ENCODE peak calls at places on chromosomes 5 and 9, in four cellular contexts. O is GM23338, T is Peyer's patch, A is mesendoderm. B is an unnamed sample.

GRCh38 chr5:56359809-56360685 is 126.9 kb upstream of the ANKRD55 start:
- DNase-seq in O (no peak), T (no peak), A (no peak), B (no peak)

GRCh38 chr5:51033215-51033614 is 350.0 kb upstream of the ISL1 start:
- DNase-seq in O (no peak), T (no peak), A (no peak), B (no peak)

GRCh38 chr5:123874600-123875201 is 362.7 kb downstream of the CSNK1G3 start:
- DNase-seq in O (peak; percentile 21), T (no peak), A (peak; percentile 80), B (no peak)

GRCh38 chr5:120684213-120684612 is 220.1 kb downstream of the PRR16 start:
- DNase-seq in O (no peak), T (no peak), A (no peak), B (no peak)

GRCh38 chr9:19146441-19146840 is 19.1 kb upstream of the PLIN2 start:
- DNase-seq in O (no peak), T (no peak), A (no peak), B (no peak)

GRCh38 chr9:77906991-77907390 is 124.6 kb downstream of the GNAQ start:
- DNase-seq in O (no peak), T (no peak), A (no peak), B (no peak)

GRCh38 chr9:130026583-130027427 is 16.2 kb downstream of the FNBP1 start:
- DNase-seq in O (no peak), T (no peak), A (no peak), B (no peak)

GRCh38 chr5:31161772-31162171 is 31.7 kb upstream of the CDH6 start:
- DNase-seq in O (peak; percentile 52), T (no peak), A (peak; percentile 73), B (no peak)

GRCh38 chr5:111171-111570 is 19.2 kb downstream of the PLEKHG4B start:
- DNase-seq in O (no peak), T (no peak), A (no peak), B (no peak)

GRCh38 chr5:21817668-21818419 is 1035.3 kb downstream of the CDH12 start:
- DNase-seq in O (peak; percentile 15), T (no peak), A (no peak), B (no peak)

GRCh38 chr5:62306494-62307363 is 723 bp downstream of the KIF2A start:
- DNase-seq in O (peak; percentile 70), T (peak; percentile 61), A (peak; percentile 78), B (peak; percentile 57)

GRCh38 chr5:126867237-126867636 is 90.3 kb downstream of the LMNB1 start:
- DNase-seq in O (no peak), T (no peak), A (no peak), B (no peak)

GRCh38 chr9:89419978-89420394 is 77.9 kb downstream of the SEMA4D start:
- DNase-seq in O (no peak), T (no peak), A (no peak), B (peak; percentile 42)

DNA sequence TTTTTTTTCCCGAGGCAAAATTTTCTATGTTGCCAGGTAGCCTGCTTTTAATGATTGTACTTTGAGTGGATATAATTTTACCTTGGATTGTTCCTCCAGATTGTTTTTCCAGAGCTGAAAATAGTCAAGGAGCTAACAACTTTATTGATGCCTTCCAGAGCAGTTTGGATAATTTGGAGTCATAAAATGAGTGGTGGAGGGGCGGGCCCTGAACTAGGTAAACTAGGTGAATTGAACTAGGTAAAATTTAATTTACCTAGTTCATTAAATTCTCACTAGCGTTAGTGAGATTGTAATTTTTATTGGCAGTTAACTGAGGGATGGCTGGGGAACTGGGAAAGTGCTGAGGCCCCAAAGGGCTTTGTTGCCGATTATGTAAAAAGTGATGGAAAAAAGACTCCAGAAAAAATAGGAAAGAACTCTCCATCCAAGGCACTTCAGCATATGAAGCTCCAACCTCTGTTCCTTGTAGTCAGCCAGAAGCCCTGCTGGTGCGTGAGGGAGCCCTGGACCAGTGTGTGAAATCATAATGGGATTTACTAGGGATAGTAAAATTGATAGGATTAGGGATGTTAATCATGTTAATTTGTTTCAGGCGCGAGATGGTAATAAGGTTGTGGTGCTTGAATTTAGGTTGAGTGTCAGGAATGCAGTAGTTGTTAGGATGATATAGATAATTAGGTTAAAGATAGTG is 1.7 kb downstream of the DNAJC25 start:
- DNase-seq in O (no peak), T (no peak), A (peak; percentile 76), B (no peak)
- H3K4me3 ChIP-seq in O (peak overlapping the region; percentile 78), T (peak overlapping the region; percentile 74), A (no peak overlapping the region), B (no peak overlapping the region)

GRCh38 chr9:441131-441530 is 226.5 kb downstream of the DOCK8 start:
- DNase-seq in O (no peak), T (no peak), A (no peak), B (no peak)
- H3K4me1 ChIP-seq in O (no peaks in the 10 kb centered on the region), T (no peaks in the 10 kb centered on the region), A (no peaks in the 10 kb centered on the region), B (no peaks in the 10 kb centered on the region)

GRCh38 chr9:83432104-83432627 is 106.0 kb downstream of the FRMD3 start:
- DNase-seq in O (peak; percentile 69), T (peak; percentile 87), A (peak; percentile 43), B (no peak)
- H3K4me3 ChIP-seq in O (no peak overlapping the region), T (no peak overlapping the region), A (no peak overlapping the region), B (no peak overlapping the region)

GRCh38 chr9:20398511-20399338 is 223.6 kb downstream of the MLLT3 start:
- DNase-seq in O (no peak), T (no peak), A (no peak), B (no peak)
- H3K4me1 ChIP-seq in O (peaks cover 11% of the 10 kb centered on the region), T (no peaks in the 10 kb centered on the region), A (no peaks in the 10 kb centered on the region), B (no peaks in the 10 kb centered on the region)